ENCODE peak calls at places on chromosomes 7 and 10, in four cellular contexts. B, J, V and A are unnamed samples.

GRCh38 chr7:101953248-101953819 is 135.9 kb downstream of the CUX1 start:
- DNase-seq in J (no peak), B (no peak), V (no peak), A (peak; percentile 46)

GRCh38 chr10:48468130-48468790 is 136.6 kb downstream of the ARHGAP22 start:
- DNase-seq in V (no peak), J (no peak), B (no peak), A (no peak)

GRCh38 chr7:41052736-41053135 is 650.2 kb downstream of the INHBA start:
- DNase-seq in V (no peak), J (no peak), B (no peak), A (no peak)

GRCh38 chr7:148962823-148963582 is 65.3 kb downstream of the PDIA4 start:
- DNase-seq in J (peak; percentile 67), V (peak; percentile 15), B (peak; percentile 33), A (no peak)

GRCh38 chr7:27840314-27840713 is 100.4 kb downstream of the TAX1BP1 start:
- DNase-seq in V (no peak), B (no peak), J (no peak), A (no peak)

GRCh38 chr7:28986028-28986427 is 27.9 kb upstream of the TRIL start:
- DNase-seq in V (no peak), J (no peak), B (no peak), A (no peak)

GRCh38 chr10:79335094-79335469 is 12.2 kb upstream of the PPIF start:
- DNase-seq in B (no peak), J (no peak), V (peak; percentile 40), A (no peak)

GRCh38 chr7:6709808-6710207 is 3.1 kb upstream of the ZNF12 start:
- DNase-seq in V (no peak), B (no peak), J (no peak), A (no peak)

GRCh38 chr7:23419160-23419559 is 51.1 kb downstream of the IGF2BP3 start:
- DNase-seq in J (no peak), B (no peak), V (no peak), A (no peak)

GRCh38 chr10:127196227-127196954 is at the start of gene INSYN2A:
- DNase-seq in V (peak; percentile 19), J (no peak), B (no peak), A (no peak)

GRCh38 chr7:128915841-128916642 is 5.5 kb upstream of the KCP start:
- DNase-seq in V (no peak), B (no peak), J (no peak), A (no peak)

GRCh38 chr7:152664636-152665035 is 11.3 kb downstream of the XRCC2 start:
- DNase-seq in B (no peak), J (no peak), V (no peak), A (no peak)

GRCh38 chr7:28984219-28984618 is 26.1 kb upstream of the TRIL start:
- DNase-seq in V (no peak), J (no peak), B (no peak), A (no peak)

GRCh38 chr7:3641556-3641955 is 340.5 kb downstream of the SDK1 start:
- DNase-seq in B (no peak), J (no peak), V (no peak), A (no peak)

GRCh38 chr7:137001478-137001877 is 133.0 kb downstream of the CHRM2 start:
- DNase-seq in B (no peak), J (no peak), V (no peak), A (no peak)

GRCh38 chr10:110413903-110414562 is 83.7 kb upstream of the DUSP5 start:
- DNase-seq in V (no peak), B (no peak), J (no peak), A (no peak)

GRCh38 chr10:132404911-132405462 is 8.0 kb downstream of the PWWP2B start:
- DNase-seq in B (no peak), V (no peak), J (no peak), A (no peak)

GRCh38 chr10:6755891-6756460 is 175.9 kb upstream of the PRKCQ start:
- DNase-seq in B (no peak), V (no peak), J (no peak), A (no peak)

GRCh38 chr7:115269486-115269885 is 347.6 kb downstream of the MDFIC start:
- DNase-seq in V (no peak), J (no peak), B (no peak), A (no peak)

GRCh38 chr7:141268614-141269013 is 194.8 kb downstream of the TMEM178B start:
- DNase-seq in J (no peak), B (no peak), V (no peak), A (no peak)

GRCh38 chr7:156638443-156639077 is 2.0 kb upstream of the RNF32 start:
- DNase-seq in V (no peak), B (no peak), J (no peak), A (no peak)

GRCh38 chr10:116978906-116979305 is 26.1 kb downstream of the SHTN1 start:
- DNase-seq in V (no peak), J (no peak), B (no peak), A (no peak)

GRCh38 chr10:132543916-132544743 is 6.5 kb downstream of the INPP5A start:
- DNase-seq in V (no peak), B (no peak), J (no peak), A (no peak)

GRCh38 chr7:41730668-41731067 is 27.8 kb upstream of the INHBA start:
- DNase-seq in B (no peak), J (no peak), V (no peak), A (no peak)

GRCh38 chr10:103276941-103277712 is at the start of gene INA:
- DNase-seq in J (no peak), B (no peak), V (peak; percentile 26), A (no peak)

GRCh38 chr10:97853006-97853405 is 3.4 kb downstream of the GOLGA7B start:
- DNase-seq in J (no peak), V (no peak), B (no peak), A (no peak)

GRCh38 chr7:30226593-30227268 is 57.7 kb upstream of the ZNRF2 start:
- DNase-seq in B (no peak), V (no peak), J (no peak), A (no peak)